ENCODE peak calls at places on chromosome 5, in ten cellular contexts. One of them, this sample, is unnamed.

GRCh38 chr5:112006721-112007120 is 249.7 kb upstream of the NREP start:
- DNase-seq in A549: no peak
- DNase-seq in tibial nerve: no peak
- DNase-seq in uterus: no peak
- DNase-seq in stomach: no peak
- DNase-seq in HCT116: no peak
- DNase-seq in sigmoid colon: no peak
- DNase-seq in NB4: no peak
- DNase-seq in prostate gland: no peak
- DNase-seq in IMR-90: peak; percentile 87
- DNase-seq in this sample: no peak

GRCh38 chr5:160899735-160900134 is 47.7 kb upstream of the ATP10B start:
- DNase-seq in A549: no peak
- DNase-seq in tibial nerve: no peak
- DNase-seq in uterus: no peak
- DNase-seq in stomach: no peak
- DNase-seq in HCT116: no peak
- DNase-seq in sigmoid colon: no peak
- DNase-seq in NB4: no peak
- DNase-seq in prostate gland: no peak
- DNase-seq in IMR-90: no peak
- DNase-seq in this sample: no peak

GRCh38 chr5:113170707-113171106 is 194.1 kb downstream of the DCP2 start:
- DNase-seq in A549: no peak
- DNase-seq in tibial nerve: no peak
- DNase-seq in uterus: no peak
- DNase-seq in stomach: no peak
- DNase-seq in HCT116: no peak
- DNase-seq in sigmoid colon: no peak
- DNase-seq in NB4: no peak
- DNase-seq in prostate gland: no peak
- DNase-seq in IMR-90: peak; percentile 69
- DNase-seq in this sample: no peak

GRCh38 chr5:219492-219891 is 1.4 kb downstream of the SDHA start:
- DNase-seq in A549: no peak
- DNase-seq in tibial nerve: no peak
- DNase-seq in uterus: no peak
- DNase-seq in stomach: no peak
- DNase-seq in HCT116: no peak
- DNase-seq in sigmoid colon: no peak
- DNase-seq in NB4: peak; percentile 57
- DNase-seq in prostate gland: no peak
- DNase-seq in IMR-90: peak; percentile 50
- DNase-seq in this sample: peak; percentile 33

GRCh38 chr5:76820491-76820890 is 1.7 kb downstream of the F2RL1 start:
- DNase-seq in A549: no peak
- DNase-seq in tibial nerve: no peak
- DNase-seq in uterus: no peak
- DNase-seq in stomach: no peak
- DNase-seq in HCT116: no peak
- DNase-seq in sigmoid colon: no peak
- DNase-seq in NB4: no peak
- DNase-seq in prostate gland: no peak
- DNase-seq in IMR-90: no peak
- DNase-seq in this sample: no peak

GRCh38 chr5:422323-423232 is 20.4 kb upstream of the EXOC3 start:
- DNase-seq in A549: no peak
- DNase-seq in tibial nerve: no peak
- DNase-seq in uterus: no peak
- DNase-seq in stomach: no peak
- DNase-seq in HCT116: no peak
- DNase-seq in sigmoid colon: peak; percentile 50
- DNase-seq in NB4: peak; percentile 67
- DNase-seq in prostate gland: no peak
- DNase-seq in IMR-90: no peak
- DNase-seq in this sample: no peak

GRCh38 chr5:34858798-34859197 is 19.8 kb downstream of the TTC23L start:
- DNase-seq in A549: no peak
- DNase-seq in tibial nerve: no peak
- DNase-seq in uterus: no peak
- DNase-seq in stomach: no peak
- DNase-seq in HCT116: no peak
- DNase-seq in sigmoid colon: no peak
- DNase-seq in NB4: no peak
- DNase-seq in prostate gland: no peak
- DNase-seq in IMR-90: no peak
- DNase-seq in this sample: no peak

GRCh38 chr5:16492398-16493175 is 27.0 kb upstream of the ZNF622 start:
- DNase-seq in A549: peak; percentile 70
- DNase-seq in tibial nerve: no peak
- DNase-seq in uterus: no peak
- DNase-seq in stomach: peak; percentile 44
- DNase-seq in HCT116: no peak
- DNase-seq in sigmoid colon: no peak
- DNase-seq in NB4: no peak
- DNase-seq in prostate gland: peak; percentile 35
- DNase-seq in IMR-90: peak; percentile 58
- DNase-seq in this sample: no peak

GRCh38 chr5:10562202-10563131 is 1.4 kb upstream of the ANKRD33B start:
- DNase-seq in A549: no peak
- DNase-seq in tibial nerve: no peak
- DNase-seq in uterus: no peak
- DNase-seq in stomach: no peak
- DNase-seq in HCT116: no peak
- DNase-seq in sigmoid colon: peak; percentile 56
- DNase-seq in NB4: peak; percentile 72
- DNase-seq in prostate gland: no peak
- DNase-seq in IMR-90: peak; percentile 33
- DNase-seq in this sample: no peak

GRCh38 chr5:10564838-10565784 is 1.2 kb downstream of the ANKRD33B start:
- DNase-seq in A549: no peak
- DNase-seq in tibial nerve: no peak
- DNase-seq in uterus: no peak
- DNase-seq in stomach: no peak
- DNase-seq in HCT116: no peak
- DNase-seq in sigmoid colon: no peak
- DNase-seq in NB4: peak; percentile 59
- DNase-seq in prostate gland: no peak
- DNase-seq in IMR-90: no peak
- DNase-seq in this sample: peak; percentile 36

GRCh38 chr5:10563132-10563939 is 534 bp upstream of the ANKRD33B start:
- DNase-seq in A549: peak; percentile 52
- DNase-seq in tibial nerve: peak; percentile 42
- DNase-seq in uterus: peak; percentile 63
- DNase-seq in stomach: no peak
- DNase-seq in HCT116: no peak
- DNase-seq in sigmoid colon: peak; percentile 82
- DNase-seq in NB4: peak; percentile 62
- DNase-seq in prostate gland: no peak
- DNase-seq in IMR-90: peak; percentile 45
- DNase-seq in this sample: no peak

GRCh38 chr5:10565785-10566506 is 2.1 kb downstream of the ANKRD33B start:
- DNase-seq in A549: no peak
- DNase-seq in tibial nerve: no peak
- DNase-seq in uterus: no peak
- DNase-seq in stomach: no peak
- DNase-seq in HCT116: no peak
- DNase-seq in sigmoid colon: peak; percentile 48
- DNase-seq in NB4: peak; percentile 45
- DNase-seq in prostate gland: no peak
- DNase-seq in IMR-90: no peak
- DNase-seq in this sample: no peak

DNA sequence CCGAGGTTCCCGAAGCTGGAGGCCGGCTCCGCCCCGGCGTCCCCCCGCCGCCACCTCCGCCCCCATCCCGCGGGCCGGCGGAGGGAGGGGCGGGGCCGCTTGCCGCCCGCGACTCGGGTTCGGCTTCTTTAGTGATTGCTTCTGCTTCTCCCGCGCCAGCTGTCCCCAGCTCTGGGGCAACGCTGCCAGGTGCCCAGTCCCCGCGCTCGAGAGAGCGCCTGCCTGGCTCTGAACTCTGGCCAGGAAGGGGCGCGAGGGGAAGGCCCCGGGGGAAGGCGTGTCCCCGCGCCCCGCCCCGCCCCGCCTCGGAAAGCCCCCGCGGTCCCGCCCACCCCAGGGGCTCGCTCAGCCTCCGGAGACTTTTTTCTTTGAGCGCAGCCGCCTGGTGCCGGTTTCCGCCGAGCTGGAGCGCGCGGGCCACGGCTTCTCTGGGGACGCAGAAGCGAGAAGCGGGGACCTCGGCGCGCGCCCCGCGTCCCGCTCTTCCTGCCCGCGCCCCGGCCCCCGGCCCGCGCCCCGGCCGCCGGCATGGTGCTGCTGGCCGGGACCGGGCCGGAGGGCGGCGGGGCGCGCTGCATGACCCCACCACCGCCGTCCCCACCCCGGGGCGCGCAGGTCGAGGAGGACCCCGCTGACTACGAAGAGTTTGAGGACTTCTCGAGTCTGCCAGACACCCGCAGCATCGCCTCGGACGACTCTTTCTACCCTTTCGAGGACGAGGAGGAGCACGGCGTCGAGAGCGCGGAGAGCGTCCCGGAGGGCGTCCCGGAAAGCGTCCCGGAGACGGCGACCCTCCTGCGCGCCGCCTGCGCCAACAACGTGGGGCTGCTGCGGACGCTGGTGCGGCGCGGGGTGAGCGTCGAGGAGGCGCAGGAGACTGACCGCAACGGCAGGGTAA is at the start of gene ANKRD33B:
- DNase-seq in A549: peak; percentile 77
- DNase-seq in tibial nerve: peak; percentile 35
- DNase-seq in uterus: peak; percentile 72
- DNase-seq in stomach: peak; percentile 49
- DNase-seq in HCT116: no peak
- DNase-seq in sigmoid colon: peak; percentile 74
- DNase-seq in NB4: peak; percentile 89
- DNase-seq in prostate gland: no peak
- DNase-seq in IMR-90: peak; percentile 63
- DNase-seq in this sample: peak; percentile 39
- TF ChIP-seq POLR2A in A549: peak; percentile 55
- TF ChIP-seq POLR2A in tibial nerve: peak; percentile 65
- TF ChIP-seq POLR2A in uterus: peak; percentile 72
- TF ChIP-seq POLR2A in stomach: no peak
- TF ChIP-seq POLR2A in HCT116: no peak
- TF ChIP-seq POLR2A in sigmoid colon: no peak
- TF ChIP-seq POLR2A in NB4: peak; percentile 93
- TF ChIP-seq POLR2A in prostate gland: no peak
- TF ChIP-seq POLR2A in IMR-90: peak; percentile 80
- TF ChIP-seq POLR2A in this sample: no peak

GRCh38 chr5:151214614-151215545 is 9.0 kb downstream of the CCDC69 start:
- DNase-seq in A549: no peak
- DNase-seq in tibial nerve: no peak
- DNase-seq in uterus: no peak
- DNase-seq in stomach: no peak
- DNase-seq in HCT116: no peak
- DNase-seq in sigmoid colon: no peak
- DNase-seq in NB4: peak; percentile 89
- DNase-seq in prostate gland: no peak
- DNase-seq in IMR-90: no peak
- DNase-seq in this sample: peak; percentile 65

GRCh38 chr5:151215546-151215880 is 8.4 kb downstream of the CCDC69 start:
- DNase-seq in A549: no peak
- DNase-seq in tibial nerve: no peak
- DNase-seq in uterus: no peak
- DNase-seq in stomach: no peak
- DNase-seq in HCT116: no peak
- DNase-seq in sigmoid colon: no peak
- DNase-seq in NB4: no peak
- DNase-seq in prostate gland: no peak
- DNase-seq in IMR-90: no peak
- DNase-seq in this sample: no peak

GRCh38 chr5:151213803-151214613 is 9.9 kb downstream of the CCDC69 start:
- DNase-seq in A549: no peak
- DNase-seq in tibial nerve: peak; percentile 64
- DNase-seq in uterus: peak; percentile 67
- DNase-seq in stomach: peak; percentile 72
- DNase-seq in HCT116: no peak
- DNase-seq in sigmoid colon: peak; percentile 91
- DNase-seq in NB4: peak; percentile 98
- DNase-seq in prostate gland: no peak
- DNase-seq in IMR-90: no peak
- DNase-seq in this sample: peak; percentile 93

GRCh38 chr5:151208481-151208914 is 15.4 kb downstream of the CCDC69 start:
- DNase-seq in A549: no peak
- DNase-seq in tibial nerve: no peak
- DNase-seq in uterus: no peak
- DNase-seq in stomach: no peak
- DNase-seq in HCT116: no peak
- DNase-seq in sigmoid colon: peak; percentile 73
- DNase-seq in NB4: no peak
- DNase-seq in prostate gland: no peak
- DNase-seq in IMR-90: no peak
- DNase-seq in this sample: peak; percentile 29

DNA sequence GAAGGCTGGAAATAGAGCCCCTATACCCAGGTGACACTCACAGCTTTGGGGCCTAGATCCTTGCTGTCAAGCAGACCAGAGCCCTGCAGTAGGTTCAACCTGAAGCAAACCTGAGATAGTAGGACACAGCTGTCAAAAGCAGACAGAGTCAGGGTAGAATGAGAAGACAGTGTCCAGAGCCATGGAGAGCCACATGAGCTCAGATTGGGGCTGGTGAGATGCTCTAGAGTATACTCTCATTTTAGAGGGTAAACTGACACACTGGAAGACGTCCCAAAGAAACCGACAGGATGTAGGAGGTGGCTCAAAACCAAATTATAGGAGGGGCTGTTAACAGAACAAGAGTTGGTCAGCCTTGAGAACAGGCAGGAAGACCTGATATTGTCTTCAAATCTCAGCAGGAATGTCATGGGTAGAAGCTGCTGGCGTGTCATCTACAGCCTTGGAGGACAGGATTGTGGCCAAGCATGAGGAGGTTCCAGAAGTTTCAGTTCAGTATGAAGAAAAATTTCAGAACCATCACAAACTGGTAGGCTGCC is 11.5 kb downstream of the CCDC69 start:
- DNase-seq in A549: no peak
- DNase-seq in tibial nerve: no peak
- DNase-seq in uterus: no peak
- DNase-seq in stomach: no peak
- DNase-seq in HCT116: no peak
- DNase-seq in sigmoid colon: no peak
- DNase-seq in NB4: no peak
- DNase-seq in prostate gland: no peak
- DNase-seq in IMR-90: no peak
- DNase-seq in this sample: no peak
- TF ChIP-seq POLR2A in A549: no peak
- TF ChIP-seq POLR2A in tibial nerve: no peak
- TF ChIP-seq POLR2A in uterus: no peak
- TF ChIP-seq POLR2A in stomach: no peak
- TF ChIP-seq POLR2A in HCT116: no peak
- TF ChIP-seq POLR2A in sigmoid colon: no peak
- TF ChIP-seq POLR2A in NB4: no peak
- TF ChIP-seq POLR2A in prostate gland: no peak
- TF ChIP-seq POLR2A in IMR-90: no peak
- TF ChIP-seq POLR2A in this sample: no peak

GRCh38 chr5:11790201-11790600 is 114.0 kb downstream of the CTNND2 start:
- DNase-seq in A549: no peak
- DNase-seq in tibial nerve: no peak
- DNase-seq in uterus: no peak
- DNase-seq in stomach: no peak
- DNase-seq in HCT116: no peak
- DNase-seq in sigmoid colon: no peak
- DNase-seq in NB4: no peak
- DNase-seq in prostate gland: no peak
- DNase-seq in IMR-90: no peak
- DNase-seq in this sample: no peak

GRCh38 chr5:11791777-11792176 is 112.5 kb downstream of the CTNND2 start:
- DNase-seq in A549: no peak
- DNase-seq in tibial nerve: no peak
- DNase-seq in uterus: no peak
- DNase-seq in stomach: peak; percentile 30
- DNase-seq in HCT116: no peak
- DNase-seq in sigmoid colon: no peak
- DNase-seq in NB4: no peak
- DNase-seq in prostate gland: peak; percentile 72
- DNase-seq in IMR-90: no peak
- DNase-seq in this sample: no peak

GRCh38 chr5:11797132-11797531 is 107.1 kb downstream of the CTNND2 start:
- DNase-seq in A549: no peak
- DNase-seq in tibial nerve: no peak
- DNase-seq in uterus: no peak
- DNase-seq in stomach: no peak
- DNase-seq in HCT116: no peak
- DNase-seq in sigmoid colon: no peak
- DNase-seq in NB4: no peak
- DNase-seq in prostate gland: no peak
- DNase-seq in IMR-90: no peak
- DNase-seq in this sample: no peak

GRCh38 chr5:11792621-11793020 is 111.6 kb downstream of the CTNND2 start:
- DNase-seq in A549: no peak
- DNase-seq in tibial nerve: no peak
- DNase-seq in uterus: no peak
- DNase-seq in stomach: no peak
- DNase-seq in HCT116: no peak
- DNase-seq in sigmoid colon: no peak
- DNase-seq in NB4: no peak
- DNase-seq in prostate gland: no peak
- DNase-seq in IMR-90: no peak
- DNase-seq in this sample: no peak

GRCh38 chr5:11793396-11793795 is 110.8 kb downstream of the CTNND2 start:
- DNase-seq in A549: no peak
- DNase-seq in tibial nerve: no peak
- DNase-seq in uterus: no peak
- DNase-seq in stomach: no peak
- DNase-seq in HCT116: no peak
- DNase-seq in sigmoid colon: no peak
- DNase-seq in NB4: no peak
- DNase-seq in prostate gland: no peak
- DNase-seq in IMR-90: no peak
- DNase-seq in this sample: no peak
- TF ChIP-seq POLR2A in A549: no peak
- TF ChIP-seq POLR2A in tibial nerve: no peak
- TF ChIP-seq POLR2A in uterus: no peak
- TF ChIP-seq POLR2A in stomach: no peak
- TF ChIP-seq POLR2A in HCT116: no peak
- TF ChIP-seq POLR2A in sigmoid colon: no peak
- TF ChIP-seq POLR2A in NB4: no peak
- TF ChIP-seq POLR2A in prostate gland: no peak
- TF ChIP-seq POLR2A in IMR-90: no peak
- TF ChIP-seq POLR2A in this sample: no peak

DNA sequence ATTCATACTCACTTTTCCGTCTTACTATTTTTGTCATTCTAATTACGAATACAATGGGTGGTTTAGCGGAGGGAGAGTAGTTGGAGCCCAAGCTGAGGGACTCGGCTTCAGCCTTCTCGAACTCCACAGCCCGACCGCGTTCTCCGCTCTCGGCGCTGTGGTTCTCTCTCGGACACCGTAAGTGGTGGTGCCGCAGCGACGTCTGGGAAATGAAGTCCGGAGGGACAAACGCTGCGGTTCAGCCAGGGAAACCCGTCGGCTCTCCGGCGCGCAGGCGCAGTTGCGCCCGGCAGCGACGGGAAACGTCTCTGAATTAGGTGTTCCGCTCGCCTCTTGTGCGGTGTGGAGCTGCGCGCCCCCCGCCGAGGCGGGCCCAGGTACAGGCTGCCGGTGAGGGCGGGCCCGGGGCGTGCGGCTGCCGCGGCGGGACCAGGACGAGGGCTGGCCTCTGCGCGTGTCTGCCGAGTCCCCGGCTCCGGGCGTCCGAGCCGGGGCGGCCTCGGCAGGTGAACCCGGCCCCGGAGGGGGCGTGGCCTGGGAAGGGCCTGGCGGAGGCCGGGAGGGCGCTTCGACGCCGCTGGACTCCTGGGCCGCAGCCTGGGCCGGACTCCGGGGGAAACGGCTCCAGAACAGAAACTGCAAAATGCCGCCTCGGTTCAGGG is at the start of gene ZNF879:
- DNase-seq in A549: peak; percentile 95
- DNase-seq in tibial nerve: peak; percentile 80
- DNase-seq in uterus: peak; percentile 94
- DNase-seq in stomach: peak; percentile 94
- DNase-seq in HCT116: no peak
- DNase-seq in sigmoid colon: peak; percentile 97
- DNase-seq in NB4: peak; percentile 92
- DNase-seq in prostate gland: peak; percentile 94
- DNase-seq in IMR-90: peak; percentile 94
- DNase-seq in this sample: peak; percentile 74
- TF ChIP-seq POLR2A in A549: peak; percentile 27
- TF ChIP-seq POLR2A in tibial nerve: peak; percentile 17
- TF ChIP-seq POLR2A in uterus: peak; percentile 62
- TF ChIP-seq POLR2A in stomach: no peak
- TF ChIP-seq POLR2A in HCT116: no peak
- TF ChIP-seq POLR2A in sigmoid colon: no peak
- TF ChIP-seq POLR2A in NB4: no peak
- TF ChIP-seq POLR2A in prostate gland: peak; percentile 39
- TF ChIP-seq POLR2A in IMR-90: no peak
- TF ChIP-seq POLR2A in this sample: peak; percentile 27

This sample was measured in erythroblast.